ENCODE peak calls at places on chromosomes 5 and 9, in seven cellular contexts. D is neuronal stem cell, R is mesendoderm, V is trophoblast cell, K is IMR-90, W is H1, H is H9. X is an unnamed sample. For H3K4me1, the result is how much of the 10 kb centered on the place peaks cover.

GRCh38 chr5:31823477-31823876 is 184.5 kb downstream of the PDZD2 start:
- DNase-seq in D (no peak), R (peak), V (no peak), K (no peak), W (no peak), H (no peak), X (no peak)

GRCh38 chr5:83353231-83353630 is 118.3 kb upstream of the VCAN start:
- DNase-seq in D (no peak), R (no peak), V (no peak), K (no peak), W (no peak), H (no peak), X (no peak)

GRCh38 chr5:178234121-178234752 is 1.6 kb upstream of the PHYKPL start:
- DNase-seq in D (no peak), R (no peak), V (no peak), K (no peak), W (no peak), H (no peak), X (no peak)

GRCh38 chr5:128574041-128574440 is 36.0 kb upstream of the FBN2 start:
- DNase-seq in D (no peak), R (peak), V (peak), K (peak), W (no peak), H (no peak), X (peak)

GRCh38 chr9:125343518-125344284 is 82.1 kb downstream of the GAPVD1 start:
- DNase-seq in D (peak), R (peak), V (no peak), K (peak), W (peak), H (peak), X (peak)

GRCh38 chr9:4339357-4339756 is 39.5 kb upstream of the GLIS3 start:
- DNase-seq in D (peak), R (peak), V (peak), K (peak), W (peak), H (peak), X (peak)

GRCh38 chr5:39638803-39639202 is 214.0 kb upstream of the DAB2 start:
- DNase-seq in D (no peak), R (no peak), V (no peak), K (no peak), W (no peak), H (no peak), X (no peak)

GRCh38 chr5:64654184-64654938 is 35.9 kb upstream of the SHISAL2B start:
- DNase-seq in D (no peak), R (no peak), V (no peak), K (no peak), W (no peak), H (no peak), X (no peak)

GRCh38 chr5:181170237-181170830 is 22.9 kb downstream of the OR2V2 start:
- DNase-seq in D (no peak), R (no peak), V (no peak), K (no peak), W (no peak), H (peak), X (no peak)

GRCh38 chr5:37889612-37890317 is 49.9 kb upstream of the GDNF start:
- DNase-seq in D (no peak), R (peak), V (no peak), K (peak), W (no peak), H (no peak), X (peak)

GRCh38 chr9:134502261-134503211 is 139.1 kb upstream of the COL5A1 start:
- DNase-seq in D (no peak), R (peak), V (peak), K (peak), W (no peak), H (no peak), X (peak)

GRCh38 chr5:150066901-150067396 is 19.4 kb downstream of the CSF1R start:
- DNase-seq in D (no peak), R (no peak), V (no peak), K (peak), W (no peak), H (no peak), X (peak)

GRCh38 chr9:137369111-137369787 is 53.7 kb downstream of the EXD3 start:
- DNase-seq in D (no peak), R (no peak), V (no peak), K (no peak), W (no peak), H (peak), X (no peak)

GRCh38 chr5:141326088-141326854 is 4.0 kb upstream of the PCDHGA1 start:
- DNase-seq in D (no peak), R (peak), V (peak), K (peak), W (no peak), H (peak), X (peak)

GRCh38 chr5:36079200-36079761 is 12.6 kb upstream of the UGT3A2 start:
- DNase-seq in D (peak), R (peak), V (peak), K (peak), W (peak), H (peak), X (peak)

GRCh38 chr5:163596536-163596935 is 91.1 kb downstream of the MAT2B start:
- DNase-seq in D (no peak), R (peak), V (no peak), K (no peak), W (no peak), H (no peak), X (no peak)

DNA sequence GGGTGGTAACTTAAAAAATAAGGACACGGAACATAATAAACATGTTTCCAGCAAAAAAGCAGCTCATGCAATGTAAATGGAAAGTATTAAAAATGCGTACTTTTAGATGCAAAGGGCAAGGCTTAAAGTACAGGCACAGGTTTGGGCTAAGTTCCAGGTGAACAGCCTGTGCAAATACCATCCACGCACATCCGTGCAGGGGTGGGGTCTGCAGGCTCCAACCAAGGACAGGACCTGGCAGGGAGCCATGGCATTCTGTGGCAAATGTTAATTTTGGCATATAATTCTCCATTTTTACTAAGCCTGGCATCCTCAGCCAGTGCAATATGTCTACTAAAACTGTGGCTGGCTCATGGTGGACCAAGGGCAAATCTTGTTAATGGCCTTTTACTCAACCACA is 365.8 kb upstream of the DAP start:
- DNase-seq in D (no peak), R (no peak), V (no peak), K (no peak), W (no peak), H (no peak), X (no peak)
- H2AK5ac ChIP-seq in D (no peak), R (no peak), V (no peak), K (no peak), W (no peak), H (no peak), X (no peak)

DNA sequence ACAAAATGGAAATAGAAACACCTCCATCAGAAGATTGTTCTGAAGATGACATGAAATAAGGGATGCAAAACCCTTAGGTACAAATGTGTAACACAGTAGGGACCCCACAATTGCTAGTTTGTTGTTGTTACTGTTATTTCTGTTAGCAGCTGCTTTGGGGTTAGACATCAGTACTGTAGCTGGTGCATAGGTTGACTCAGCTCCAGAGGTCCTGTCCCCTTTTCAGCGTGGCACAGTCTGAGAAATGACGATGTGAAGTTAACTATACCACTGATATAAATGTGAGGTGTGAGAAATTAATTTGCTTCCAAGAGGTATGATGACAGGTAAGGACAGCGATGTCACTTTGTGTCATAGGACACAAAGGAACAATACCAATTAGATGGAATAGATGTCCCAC is 384.6 kb upstream of the KLF4 start:
- DNase-seq in D (no peak), R (no peak), V (no peak), K (no peak), W (no peak), H (no peak), X (no peak)
- H3K4me1 ChIP-seq in D (under half), R (under half), V (under half), K (under half), W (under half), H (under half), X (under half)

DNA sequence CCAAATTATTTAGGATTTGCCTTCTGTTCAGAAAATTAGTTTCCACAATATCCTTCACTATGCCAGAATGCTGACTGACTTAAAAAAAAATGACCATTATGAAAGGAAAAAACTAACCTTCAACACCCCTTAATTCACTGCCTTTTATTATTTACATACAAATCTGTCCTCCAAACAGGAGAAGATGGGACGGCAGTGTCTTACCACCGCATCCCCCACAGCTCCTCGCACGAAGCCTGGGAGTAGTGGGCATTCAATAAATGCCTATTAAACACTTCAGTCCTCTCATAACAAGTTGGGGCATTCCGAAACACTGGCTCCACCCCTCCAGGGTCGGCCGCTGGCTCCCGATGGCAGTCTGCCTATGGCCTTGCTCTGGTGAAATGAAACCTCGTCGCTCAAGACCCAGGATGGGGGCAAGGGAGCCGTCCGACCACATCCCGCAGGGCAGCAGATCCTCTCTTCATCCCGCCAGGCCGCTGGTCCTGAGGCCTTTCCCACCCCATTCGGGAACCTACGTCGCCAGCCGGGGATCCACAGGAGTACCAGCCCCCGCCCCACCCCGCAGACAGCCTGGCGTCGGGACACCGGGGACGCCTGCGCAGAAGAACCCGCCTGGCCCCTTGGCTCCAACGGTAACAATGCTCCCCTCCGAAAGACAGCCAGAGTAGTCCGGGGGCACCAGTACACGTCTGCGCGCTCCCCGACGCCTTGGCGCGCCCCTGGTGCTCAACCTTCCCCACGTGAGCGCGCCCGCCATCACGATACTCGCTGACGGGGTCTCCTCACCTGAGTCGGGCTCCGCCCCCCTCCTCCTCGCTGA is 613 bp downstream of the ZBTB5 start:
- DNase-seq in D (no peak), R (no peak), V (peak), K (peak), W (no peak), H (no peak), X (peak)
- H2AK5ac ChIP-seq in D (peak), R (no peak), V (peak), K (peak), W (no peak), H (no peak), X (no peak)

GRCh38 chr9:19116391-19116790 is 10.9 kb downstream of the PLIN2 start:
- DNase-seq in D (no peak), R (no peak), V (no peak), K (peak), W (no peak), H (no peak), X (peak)

GRCh38 chr9:19119801-19120440 is 7.4 kb downstream of the PLIN2 start:
- DNase-seq in D (no peak), R (no peak), V (no peak), K (no peak), W (no peak), H (no peak), X (no peak)

GRCh38 chr9:19117039-19117716 is 10.1 kb downstream of the PLIN2 start:
- DNase-seq in D (no peak), R (no peak), V (no peak), K (no peak), W (no peak), H (no peak), X (no peak)

GRCh38 chr9:19120846-19121245 is 6.4 kb downstream of the PLIN2 start:
- DNase-seq in D (no peak), R (no peak), V (no peak), K (no peak), W (no peak), H (no peak), X (no peak)

DNA sequence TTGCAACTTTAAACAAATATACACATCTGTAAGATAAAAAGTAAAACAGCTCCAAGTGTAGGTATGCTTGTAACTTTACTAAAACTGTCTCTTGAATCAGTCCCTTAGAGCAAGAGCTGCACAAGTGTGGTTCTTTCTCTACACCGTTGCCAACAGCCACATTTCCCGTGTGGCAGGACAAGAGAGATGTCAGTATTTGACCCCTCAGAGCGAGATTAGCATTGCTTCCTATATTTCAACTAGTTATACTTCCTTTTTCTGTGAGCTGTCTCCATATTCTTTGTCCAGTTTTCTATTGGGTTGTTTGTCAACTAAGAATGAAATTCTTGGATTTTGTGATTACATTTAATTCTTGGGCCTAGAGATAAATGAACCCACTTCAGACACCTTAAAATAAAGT is 8.1 kb downstream of the PLIN2 start:
- DNase-seq in D (no peak), R (no peak), V (no peak), K (no peak), W (no peak), H (no peak), X (no peak)
- H3K4me1 ChIP-seq in D (under half), R (under half), V (under half), K (under half), W (under half), H (under half), X (under half)